ENCODE peak calls at places on chromosomes 6 and 20, in six cellular contexts. One of them, this sample, is unnamed.

GRCh38 chr6:39929039-39929732 is 5.1 kb downstream of the MOCS1 start:
- DNase-seq in HL-60: no peak
- DNase-seq in cardiac fibroblast: peak
- DNase-seq in CD4-positive, alpha-beta T cell: no peak
- DNase-seq in HFFc6: no peak
- DNase-seq in IMR-90: no peak
- DNase-seq in this sample: no peak

GRCh38 chr6:35047265-35048011 is 93.7 kb downstream of the TCP11 start:
- DNase-seq in HL-60: peak
- DNase-seq in cardiac fibroblast: peak
- DNase-seq in CD4-positive, alpha-beta T cell: no peak
- DNase-seq in HFFc6: peak
- DNase-seq in IMR-90: peak
- DNase-seq in this sample: no peak

GRCh38 chr6:136326038-136326561 is 36.5 kb upstream of the BCLAF1 start:
- DNase-seq in HL-60: no peak
- DNase-seq in cardiac fibroblast: peak
- DNase-seq in CD4-positive, alpha-beta T cell: no peak
- DNase-seq in HFFc6: no peak
- DNase-seq in IMR-90: peak
- DNase-seq in this sample: no peak

GRCh38 chr6:144317736-144318135 is 32.6 kb downstream of the UTRN start:
- DNase-seq in HL-60: no peak
- DNase-seq in cardiac fibroblast: peak
- DNase-seq in CD4-positive, alpha-beta T cell: no peak
- DNase-seq in HFFc6: peak
- DNase-seq in IMR-90: peak
- DNase-seq in this sample: no peak

GRCh38 chr20:5933802-5934436 is 16.4 kb downstream of the TRMT6 start:
- DNase-seq in HL-60: no peak
- DNase-seq in cardiac fibroblast: peak
- DNase-seq in CD4-positive, alpha-beta T cell: no peak
- DNase-seq in HFFc6: peak
- DNase-seq in IMR-90: no peak
- DNase-seq in this sample: no peak

GRCh38 chr6:148934534-148934933 is 187.7 kb downstream of the UST start:
- DNase-seq in HL-60: no peak
- DNase-seq in cardiac fibroblast: peak
- DNase-seq in CD4-positive, alpha-beta T cell: no peak
- DNase-seq in HFFc6: no peak
- DNase-seq in IMR-90: peak
- DNase-seq in this sample: no peak

GRCh38 chr6:63637865-63638445 is 2.4 kb downstream of the PHF3 start:
- DNase-seq in HL-60: no peak
- DNase-seq in cardiac fibroblast: no peak
- DNase-seq in CD4-positive, alpha-beta T cell: no peak
- DNase-seq in HFFc6: no peak
- DNase-seq in IMR-90: no peak
- DNase-seq in this sample: no peak

GRCh38 chr6:36662827-36663256 is 15.7 kb upstream of the CDKN1A start:
- DNase-seq in HL-60: no peak
- DNase-seq in cardiac fibroblast: no peak
- DNase-seq in CD4-positive, alpha-beta T cell: no peak
- DNase-seq in HFFc6: no peak
- DNase-seq in IMR-90: no peak
- DNase-seq in this sample: no peak

GRCh38 chr6:24933868-24934401 is 1.8 kb downstream of the RIPOR2 start:
- DNase-seq in HL-60: no peak
- DNase-seq in cardiac fibroblast: peak
- DNase-seq in CD4-positive, alpha-beta T cell: peak
- DNase-seq in HFFc6: no peak
- DNase-seq in IMR-90: no peak
- DNase-seq in this sample: no peak

GRCh38 chr6:107491791-107492674 is 2.1 kb downstream of the SOBP start:
- DNase-seq in HL-60: peak
- DNase-seq in cardiac fibroblast: peak
- DNase-seq in CD4-positive, alpha-beta T cell: no peak
- DNase-seq in HFFc6: no peak
- DNase-seq in IMR-90: peak
- DNase-seq in this sample: no peak

GRCh38 chr20:23141016-23141415 is 54.9 kb upstream of the CD93 start:
- DNase-seq in HL-60: no peak
- DNase-seq in cardiac fibroblast: peak
- DNase-seq in CD4-positive, alpha-beta T cell: no peak
- DNase-seq in HFFc6: no peak
- DNase-seq in IMR-90: no peak
- DNase-seq in this sample: no peak

GRCh38 chr20:23243791-23244190 is 106.8 kb upstream of the NXT1 start:
- DNase-seq in HL-60: no peak
- DNase-seq in cardiac fibroblast: no peak
- DNase-seq in CD4-positive, alpha-beta T cell: no peak
- DNase-seq in HFFc6: no peak
- DNase-seq in IMR-90: no peak
- DNase-seq in this sample: no peak

GRCh38 chr6:20678831-20679352 is 144.6 kb downstream of the CDKAL1 start:
- DNase-seq in HL-60: no peak
- DNase-seq in cardiac fibroblast: no peak
- DNase-seq in CD4-positive, alpha-beta T cell: no peak
- DNase-seq in HFFc6: no peak
- DNase-seq in IMR-90: peak
- DNase-seq in this sample: no peak

GRCh38 chr20:62063981-62064787 is 1.5 kb downstream of the TAF4 start:
- DNase-seq in HL-60: no peak
- DNase-seq in cardiac fibroblast: peak
- DNase-seq in CD4-positive, alpha-beta T cell: no peak
- DNase-seq in HFFc6: no peak
- DNase-seq in IMR-90: no peak
- DNase-seq in this sample: no peak

GRCh38 chr6:143885116-143885515 is 20.8 kb downstream of the ZC2HC1B start:
- DNase-seq in HL-60: no peak
- DNase-seq in cardiac fibroblast: no peak
- DNase-seq in CD4-positive, alpha-beta T cell: no peak
- DNase-seq in HFFc6: no peak
- DNase-seq in IMR-90: no peak
- DNase-seq in this sample: no peak

GRCh38 chr6:26576929-26577719 is 19.6 kb upstream of the ABT1 start:
- DNase-seq in HL-60: no peak
- DNase-seq in cardiac fibroblast: peak
- DNase-seq in CD4-positive, alpha-beta T cell: peak
- DNase-seq in HFFc6: peak
- DNase-seq in IMR-90: peak
- DNase-seq in this sample: no peak

GRCh38 chr6:109059591-109060021 is 35.0 kb downstream of the SESN1 start:
- DNase-seq in HL-60: no peak
- DNase-seq in cardiac fibroblast: peak
- DNase-seq in CD4-positive, alpha-beta T cell: no peak
- DNase-seq in HFFc6: no peak
- DNase-seq in IMR-90: peak
- DNase-seq in this sample: no peak

GRCh38 chr6:155219858-155220301 is 43.9 kb upstream of the CLDN20 start:
- DNase-seq in HL-60: no peak
- DNase-seq in cardiac fibroblast: no peak
- DNase-seq in CD4-positive, alpha-beta T cell: no peak
- DNase-seq in HFFc6: no peak
- DNase-seq in IMR-90: no peak
- DNase-seq in this sample: no peak

GRCh38 chr6:20021795-20022194 is 184.6 kb downstream of the ID4 start:
- DNase-seq in HL-60: no peak
- DNase-seq in cardiac fibroblast: no peak
- DNase-seq in CD4-positive, alpha-beta T cell: no peak
- DNase-seq in HFFc6: no peak
- DNase-seq in IMR-90: no peak
- DNase-seq in this sample: no peak

GRCh38 chr6:148758492-148758891 is 11.7 kb downstream of the UST start:
- DNase-seq in HL-60: peak
- DNase-seq in cardiac fibroblast: no peak
- DNase-seq in CD4-positive, alpha-beta T cell: no peak
- DNase-seq in HFFc6: no peak
- DNase-seq in IMR-90: no peak
- DNase-seq in this sample: no peak

GRCh38 chr6:107064579-107065065 is 36.6 kb downstream of the MTRES1 start:
- DNase-seq in HL-60: no peak
- DNase-seq in cardiac fibroblast: peak
- DNase-seq in CD4-positive, alpha-beta T cell: no peak
- DNase-seq in HFFc6: peak
- DNase-seq in IMR-90: peak
- DNase-seq in this sample: no peak

GRCh38 chr6:79212859-79213258 is 21.6 kb downstream of the HMGN3 start:
- DNase-seq in HL-60: no peak
- DNase-seq in cardiac fibroblast: no peak
- DNase-seq in CD4-positive, alpha-beta T cell: no peak
- DNase-seq in HFFc6: no peak
- DNase-seq in IMR-90: no peak
- DNase-seq in this sample: no peak

GRCh38 chr6:157800420-157801237 is 22.4 kb upstream of the SNX9 start:
- DNase-seq in HL-60: peak
- DNase-seq in cardiac fibroblast: peak
- DNase-seq in CD4-positive, alpha-beta T cell: no peak
- DNase-seq in HFFc6: peak
- DNase-seq in IMR-90: peak
- DNase-seq in this sample: no peak

GRCh38 chr6:116511424-116512131 is at the start of gene CALHM5:
- DNase-seq in HL-60: peak
- DNase-seq in cardiac fibroblast: peak
- DNase-seq in CD4-positive, alpha-beta T cell: no peak
- DNase-seq in HFFc6: peak
- DNase-seq in IMR-90: peak
- DNase-seq in this sample: no peak
- TF ChIP-seq CTCF in HL-60: no peak
- TF ChIP-seq CTCF in cardiac fibroblast: peak
- TF ChIP-seq CTCF in CD4-positive, alpha-beta T cell: no peak
- TF ChIP-seq CTCF in HFFc6: peak
- TF ChIP-seq CTCF in IMR-90: peak
- TF ChIP-seq CTCF in this sample: peak

GRCh38 chr20:63223826-63224207 is 7.9 kb upstream of the YTHDF1 start:
- DNase-seq in HL-60: no peak
- DNase-seq in cardiac fibroblast: no peak
- DNase-seq in CD4-positive, alpha-beta T cell: no peak
- DNase-seq in HFFc6: no peak
- DNase-seq in IMR-90: no peak
- DNase-seq in this sample: no peak

GRCh38 chr20:63223121-63223825 is 7.3 kb upstream of the YTHDF1 start:
- DNase-seq in HL-60: no peak
- DNase-seq in cardiac fibroblast: peak
- DNase-seq in CD4-positive, alpha-beta T cell: peak
- DNase-seq in HFFc6: no peak
- DNase-seq in IMR-90: peak
- DNase-seq in this sample: peak

GRCh38 chr20:63225082-63225454 is 9.1 kb upstream of the YTHDF1 start:
- DNase-seq in HL-60: no peak
- DNase-seq in cardiac fibroblast: no peak
- DNase-seq in CD4-positive, alpha-beta T cell: no peak
- DNase-seq in HFFc6: no peak
- DNase-seq in IMR-90: no peak
- DNase-seq in this sample: no peak

GRCh38 chr20:63226020-63226943 is 9.4 kb upstream of the BIRC7 start:
- DNase-seq in HL-60: no peak
- DNase-seq in cardiac fibroblast: no peak
- DNase-seq in CD4-positive, alpha-beta T cell: no peak
- DNase-seq in HFFc6: no peak
- DNase-seq in IMR-90: no peak
- DNase-seq in this sample: no peak

DNA sequence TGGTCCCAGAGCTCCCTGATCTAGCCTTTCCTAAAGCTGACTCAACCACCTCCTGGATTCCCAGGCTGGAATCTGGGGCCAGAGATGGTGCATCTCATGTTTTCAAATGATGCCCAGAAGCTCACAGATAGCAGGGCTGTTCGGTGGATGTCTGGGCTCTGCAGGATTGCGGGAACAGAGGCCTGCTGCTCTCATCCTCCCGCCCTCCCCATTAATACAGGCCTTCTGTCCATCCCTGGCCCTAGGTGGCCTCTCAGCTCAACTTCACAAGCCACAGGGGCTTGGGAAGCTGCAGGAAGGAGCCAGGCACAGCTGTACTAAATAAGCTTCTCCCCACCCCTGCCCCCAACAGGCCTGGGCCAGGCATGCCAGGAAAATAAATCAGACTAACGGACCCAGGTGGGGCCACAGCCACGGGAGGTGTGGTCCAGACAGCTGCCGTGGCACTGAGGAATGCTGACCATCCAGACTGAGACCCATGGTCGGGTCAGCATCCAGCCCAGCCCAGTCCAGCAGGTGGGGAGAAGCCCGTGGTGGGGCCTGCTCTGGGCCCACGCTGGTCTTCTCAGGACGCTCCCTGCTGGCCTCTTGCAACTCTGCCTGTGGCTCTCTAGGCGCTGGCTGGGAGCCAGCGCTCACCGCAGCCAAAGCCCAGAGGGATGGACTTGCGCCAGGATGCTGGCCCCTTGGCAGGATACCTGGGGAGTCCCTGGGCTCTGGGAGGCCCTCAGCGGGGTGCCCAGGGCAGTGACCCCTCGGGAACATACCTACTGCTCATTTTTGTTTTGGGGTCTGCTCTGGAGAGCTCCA is 8.5 kb upstream of the YTHDF1 start:
- DNase-seq in HL-60: no peak
- DNase-seq in cardiac fibroblast: peak
- DNase-seq in CD4-positive, alpha-beta T cell: no peak
- DNase-seq in HFFc6: no peak
- DNase-seq in IMR-90: peak
- DNase-seq in this sample: peak
- TF ChIP-seq CTCF in HL-60: no peak
- TF ChIP-seq CTCF in cardiac fibroblast: peak
- TF ChIP-seq CTCF in CD4-positive, alpha-beta T cell: no peak
- TF ChIP-seq CTCF in HFFc6: peak
- TF ChIP-seq CTCF in IMR-90: peak
- TF ChIP-seq CTCF in this sample: no peak

GRCh38 chr20:59222982-59223610 is 59.5 kb downstream of the ZNF831 start:
- DNase-seq in HL-60: no peak
- DNase-seq in cardiac fibroblast: peak
- DNase-seq in CD4-positive, alpha-beta T cell: no peak
- DNase-seq in HFFc6: no peak
- DNase-seq in IMR-90: no peak
- DNase-seq in this sample: no peak
- TF ChIP-seq CTCF in HL-60: no peak
- TF ChIP-seq CTCF in cardiac fibroblast: no peak
- TF ChIP-seq CTCF in CD4-positive, alpha-beta T cell: no peak
- TF ChIP-seq CTCF in HFFc6: no peak
- TF ChIP-seq CTCF in IMR-90: no peak
- TF ChIP-seq CTCF in this sample: no peak

DNA sequence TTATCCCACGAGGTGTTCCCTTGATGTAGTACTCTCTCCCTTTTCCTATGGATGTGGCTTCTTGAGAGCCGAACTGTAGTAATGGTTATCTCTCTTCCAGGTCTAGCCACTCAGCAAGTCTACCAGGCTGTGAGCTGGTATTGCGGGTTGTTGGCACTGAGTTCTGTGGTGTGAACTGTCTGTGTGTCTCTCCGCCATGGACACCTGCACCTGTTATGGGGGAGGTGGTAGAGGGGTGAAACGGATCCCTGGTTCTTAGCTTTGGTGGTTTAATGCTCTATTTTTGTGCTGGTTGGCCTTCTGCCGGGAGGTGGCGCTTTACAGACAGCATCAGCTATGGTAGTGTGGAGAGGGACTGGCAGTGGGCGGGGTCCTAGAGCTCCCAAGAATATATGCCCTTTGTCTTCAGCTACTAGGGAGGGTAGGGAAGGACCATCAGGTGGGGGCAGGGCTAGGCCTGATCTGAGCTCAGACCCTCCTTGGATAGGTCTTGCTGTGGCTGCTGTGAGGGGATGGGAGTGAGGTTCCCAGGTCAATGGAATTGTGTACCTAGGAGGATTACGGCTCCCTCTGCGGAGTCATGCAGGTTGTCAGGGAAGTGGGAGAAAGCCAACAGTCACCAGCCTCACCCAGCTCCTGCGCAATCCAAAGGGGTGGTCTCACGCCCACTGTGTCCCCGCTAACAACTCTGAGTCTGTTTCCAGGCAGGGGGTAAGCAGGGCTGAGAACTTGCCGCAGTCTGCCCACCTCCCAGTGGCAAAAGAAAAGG is 154.2 kb downstream of the CCDC170 start:
- DNase-seq in HL-60: no peak
- DNase-seq in cardiac fibroblast: peak
- DNase-seq in CD4-positive, alpha-beta T cell: no peak
- DNase-seq in HFFc6: no peak
- DNase-seq in IMR-90: no peak
- DNase-seq in this sample: no peak
- TF ChIP-seq CTCF in HL-60: no peak
- TF ChIP-seq CTCF in cardiac fibroblast: peak
- TF ChIP-seq CTCF in CD4-positive, alpha-beta T cell: no peak
- TF ChIP-seq CTCF in HFFc6: peak
- TF ChIP-seq CTCF in IMR-90: no peak
- TF ChIP-seq CTCF in this sample: no peak